ENCODE peak calls at places on chromosomes 4 and X, in four cellular contexts. D, P, I and V are unnamed samples.
A peak's percentile ranks its signal among the peaks of the same experiment; 100 is the strongest.

GRCh38 chr4:62457356-62457755 is 1257.2 kb downstream of the ADGRL3 start:
- DNase-seq in D (no peak), P (no peak), I (no peak), V (no peak)

GRCh38 chr4:84547211-84547610 is 35.7 kb upstream of the CDS1 start:
- DNase-seq in P (no peak), D (no peak), I (no peak), V (no peak)

GRCh38 chr4:152259866-152260265 is 276.0 kb downstream of the FBXW7 start:
- DNase-seq in P (no peak), I (no peak), D (no peak), V (no peak)

GRCh38 chrX:1242901-1243402 is 25.7 kb upstream of the CSF2RA start:
- DNase-seq in I (no peak), P (peak; percentile 42), D (peak; percentile 43), V (peak; percentile 54)

GRCh38 chr4:38623260-38623659 is 40.7 kb upstream of the KLF3 start:
- DNase-seq in I (no peak), D (no peak), P (no peak), V (no peak)

GRCh38 chr4:90833698-90834097 is 706.5 kb downstream of the CCSER1 start:
- DNase-seq in P (no peak), D (peak; percentile 42), I (no peak), V (no peak)

GRCh38 chrX:40175416-40176255 is 77.9 kb upstream of the BCOR start:
- DNase-seq in P (peak; percentile 77), D (peak; percentile 69), I (peak; percentile 86), V (peak; percentile 73)

GRCh38 chrX:69027181-69028005 is 137.9 kb downstream of the PJA1 start:
- DNase-seq in D (no peak), P (peak; percentile 19), I (no peak), V (peak; percentile 26)

GRCh38 chr4:76765473-76766183 is 132.3 kb downstream of the SOWAHB start:
- DNase-seq in D (no peak), P (peak; percentile 30), I (no peak), V (peak; percentile 39)

GRCh38 chr4:22876281-22876680 is 183.5 kb downstream of the GBA3 start:
- DNase-seq in P (no peak), I (no peak), D (no peak), V (no peak)

GRCh38 chrX:107851215-107851614 is 25.5 kb downstream of the MID2 start:
- DNase-seq in I (no peak), D (no peak), P (no peak), V (no peak)

GRCh38 chr4:48904541-48905142 is 1.9 kb downstream of the OCIAD2 start:
- DNase-seq in D (no peak), I (no peak), P (no peak), V (no peak)

GRCh38 chrX:35122756-35123155 is 180.2 kb downstream of the FAM47B start:
- DNase-seq in I (no peak), P (no peak), D (no peak), V (no peak)

GRCh38 chr4:85870298-85871083 is 395.5 kb downstream of the ARHGAP24 start:
- DNase-seq in D (no peak), P (no peak), I (no peak), V (no peak)

GRCh38 chrX:101040197-101040596 is 11.7 kb downstream of the TRMT2B start:
- DNase-seq in D (no peak), I (no peak), P (no peak), V (no peak)

GRCh38 chr4:38723726-38724506 is 58.9 kb downstream of the TLR10 start:
- DNase-seq in P (no peak), I (no peak), D (no peak), V (no peak)

GRCh38 chr4:37882665-37883296 is 8.1 kb upstream of the TBC1D1 start:
- DNase-seq in P (no peak), I (no peak), D (no peak), V (no peak)

GRCh38 chr4:7512428-7512827 is 77.7 kb upstream of the PSAPL1 start:
- DNase-seq in D (no peak), P (no peak), I (no peak), V (no peak)

GRCh38 chr4:57233391-57233790 is 123.2 kb upstream of the IGFBP7 start:
- DNase-seq in I (no peak), P (no peak), D (no peak), V (no peak)

GRCh38 chrX:95885074-95885473 is 799.6 kb upstream of the DIAPH2 start:
- DNase-seq in D (no peak), P (no peak), I (no peak), V (no peak)

GRCh38 chr4:168825975-168826374 is 184.1 kb downstream of the CBR4 start:
- DNase-seq in D (no peak), I (no peak), P (no peak), V (no peak)

GRCh38 chr4:140641105-140641555 is 72.4 kb upstream of the UCP1 start:
- DNase-seq in P (no peak), D (no peak), I (no peak), V (no peak)

GRCh38 chr4:99968330-99968729 is 18.3 kb upstream of the H2AZ1 start:
- DNase-seq in D (no peak), I (no peak), P (no peak), V (no peak)

GRCh38 chr4:46844325-46844917 is 64.6 kb downstream of the COX7B2 start:
- DNase-seq in P (peak; percentile 40), D (peak; percentile 29), I (no peak), V (peak; percentile 13)

GRCh38 chrX:125198546-125198945 is 121.1 kb upstream of the TEX13C start:
- DNase-seq in D (no peak), P (no peak), I (no peak), V (no peak)

GRCh38 chr4:5992171-5993062 is 25.8 kb downstream of the C4orf50 start:
- DNase-seq in P (no peak), D (peak; percentile 20), I (no peak), V (no peak)

GRCh38 chr4:105399535-105400161 is 74.2 kb downstream of the PPA2 start:
- DNase-seq in I (no peak), P (no peak), D (no peak), V (no peak)

GRCh38 chrX:53794181-53794580 is 107.7 kb upstream of the HUWE1 start:
- DNase-seq in I (no peak), D (no peak), P (no peak), V (no peak)

GRCh38 chrX:124212622-124213021 is 119.8 kb upstream of the TEX13D start:
- DNase-seq in P (no peak), I (no peak), D (no peak), V (no peak)

GRCh38 chr4:73620115-73620792 is at the start of gene RASSF6:
- DNase-seq in D (peak; percentile 86), P (peak; percentile 26), I (no peak), V (peak; percentile 24)

GRCh38 chr4:157358439-157358838 is 137.9 kb downstream of the GRIA2 start:
- DNase-seq in P (no peak), D (no peak), I (no peak), V (no peak)

GRCh38 chrX:153179131-153179530 is at the start of gene MAGEA1:
- DNase-seq in D (no peak), P (no peak), I (no peak), V (no peak)

GRCh38 chr4:136908122-136908521 is 624.2 kb downstream of the PCDH18 start:
- DNase-seq in P (no peak), D (no peak), I (no peak), V (no peak)

DNA sequence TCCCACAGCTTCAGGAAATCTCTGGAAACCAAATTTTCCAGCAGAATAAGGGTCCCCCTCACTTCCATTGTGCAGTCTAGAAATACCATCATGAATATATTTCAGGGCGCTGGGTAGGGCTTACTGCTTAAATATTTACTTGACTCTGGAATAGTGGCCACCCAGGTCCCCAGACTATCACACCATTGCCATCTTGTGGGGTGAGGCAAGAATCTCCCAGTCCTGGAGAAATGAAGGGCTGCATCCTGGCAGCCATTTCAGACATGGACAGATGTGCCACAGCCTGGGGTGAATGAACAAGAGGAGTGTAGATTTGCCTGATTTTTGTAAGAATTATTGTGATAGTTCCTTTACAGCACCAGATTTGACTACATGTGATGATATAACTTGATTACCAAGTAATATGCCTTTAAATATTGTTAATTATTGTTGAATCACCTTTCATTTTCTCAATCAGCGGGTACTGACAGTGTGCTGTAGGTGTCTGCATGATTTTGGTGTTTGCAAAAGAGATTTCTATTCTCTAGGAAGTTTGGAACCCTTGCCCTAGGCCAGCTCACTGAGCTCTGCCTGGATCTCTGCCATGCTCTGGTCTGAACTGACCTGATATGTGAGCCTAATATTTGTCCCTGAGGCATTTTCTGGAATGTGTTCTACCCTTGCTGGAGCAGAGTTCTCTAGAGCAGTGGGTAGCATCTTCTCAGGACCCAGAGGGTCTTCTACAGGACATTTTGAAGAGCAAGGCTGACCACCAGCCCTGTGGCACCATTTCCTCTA is 183.4 kb downstream of the KIT start:
- DNase-seq in I (no peak), D (no peak), P (no peak), V (no peak)
- TF ChIP-seq CTCF in I (no peak), D (peak; percentile 39), P (no peak), V (no peak)

GRCh38 chrX:20253232-20253543 is 13.5 kb downstream of the RPS6KA3 start:
- DNase-seq in I (no peak), P (no peak), D (no peak), V (no peak)
- TF ChIP-seq CTCF in I (no peak), P (no peak), D (no peak), V (no peak)

GRCh38 chrX:2500091-2500680 is 590 bp downstream of the DHRSX start:
- DNase-seq in P (peak; percentile 72), D (peak; percentile 57), I (no peak), V (peak; percentile 68)
- TF ChIP-seq CTCF in P (peak; percentile 9), D (peak; percentile 38), I (no peak), V (no peak)

GRCh38 chr4:128427832-128428366 is 140.3 kb upstream of the PGRMC2 start:
- DNase-seq in D (no peak), P (no peak), I (no peak), V (no peak)
- TF ChIP-seq CTCF in D (peak; percentile 36), P (no peak), I (no peak), V (no peak)

DNA sequence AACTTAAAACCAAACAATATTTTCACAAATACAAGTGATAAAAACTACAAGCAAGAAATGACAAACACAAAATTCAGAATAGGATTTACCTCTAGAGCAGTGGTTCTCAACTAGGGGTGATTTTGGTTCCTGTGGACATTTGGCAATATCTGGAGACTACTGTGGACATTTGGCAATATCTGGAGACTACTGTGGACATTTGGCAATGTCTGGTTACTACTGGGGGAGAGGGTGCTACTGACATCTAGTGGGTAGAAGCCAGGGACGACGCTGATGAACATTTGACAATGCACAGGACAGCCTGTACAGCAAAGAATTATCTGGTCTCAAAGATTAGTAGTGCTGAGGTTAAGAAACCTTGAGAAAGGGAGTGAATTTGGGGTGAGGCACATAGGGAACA is 169.8 kb downstream of the CLCN4 start:
- DNase-seq in P (no peak), D (no peak), I (no peak), V (no peak)
- TF ChIP-seq CTCF in P (peak; percentile 18), D (peak; percentile 23), I (no peak), V (no peak)

DNA sequence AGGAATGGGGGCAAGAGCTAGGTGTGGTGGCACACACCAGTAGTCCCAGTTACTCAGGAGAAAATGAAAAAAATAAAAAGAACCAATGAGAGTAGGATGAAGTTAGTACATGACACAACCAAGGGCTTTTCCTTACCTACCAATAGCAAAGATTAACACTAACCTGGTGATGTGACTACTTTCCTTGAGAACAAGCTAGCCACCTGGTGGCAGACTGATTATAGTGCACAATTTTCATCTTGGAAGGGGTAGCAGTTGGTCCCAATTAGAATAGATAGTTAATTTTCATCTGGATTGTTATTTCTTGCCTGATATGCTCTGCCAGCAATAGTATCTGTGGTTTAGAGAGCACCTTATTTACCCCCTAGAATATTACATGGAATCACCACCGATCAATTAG is 1216.8 kb upstream of the PABPC4L start:
- DNase-seq in I (no peak), P (peak; percentile 7), D (peak; percentile 32), V (peak; percentile 5)
- TF ChIP-seq CTCF in I (no peak), P (peak; percentile 10), D (peak; percentile 72), V (no peak)

GRCh38 chr4:144611850-144612249 is 34.1 kb upstream of the HHIP start:
- DNase-seq in P (peak; percentile 18), I (no peak), D (peak; percentile 37), V (peak; percentile 26)
- TF ChIP-seq CTCF in P (no peak), I (no peak), D (peak; percentile 74), V (peak; percentile 22)